ENCODE peak calls at places on chromosomes 5 and 9, in six cellular contexts. One of them, this sample, is unnamed. For H3K9me3, the result is how much of the 10 kb centered on the place peaks cover.

GRCh38 chr5:41193462-41194166 is 19.7 kb downstream of the C6 start:
- DNase-seq in fibroblast of lung: peak
- DNase-seq in Peyer's patch: peak
- DNase-seq in astrocyte: peak
- DNase-seq in hepatocyte: peak
- DNase-seq in HCT116: no peak
- DNase-seq in this sample: no peak

GRCh38 chr5:138935466-138935865 is 60.3 kb upstream of the LRRTM2 start:
- DNase-seq in fibroblast of lung: no peak
- DNase-seq in Peyer's patch: no peak
- DNase-seq in astrocyte: no peak
- DNase-seq in hepatocyte: no peak
- DNase-seq in HCT116: no peak
- DNase-seq in this sample: no peak

GRCh38 chr5:139864716-139865483 is 69.3 kb downstream of the PSD2 start:
- DNase-seq in fibroblast of lung: no peak
- DNase-seq in Peyer's patch: no peak
- DNase-seq in astrocyte: no peak
- DNase-seq in hepatocyte: no peak
- DNase-seq in HCT116: no peak
- DNase-seq in this sample: no peak

GRCh38 chr5:20572560-20572959 is 584.6 kb upstream of the CDH18 start:
- DNase-seq in fibroblast of lung: peak
- DNase-seq in Peyer's patch: no peak
- DNase-seq in astrocyte: peak
- DNase-seq in hepatocyte: peak
- DNase-seq in HCT116: no peak
- DNase-seq in this sample: no peak

GRCh38 chr5:40378431-40379175 is 301.1 kb upstream of the PTGER4 start:
- DNase-seq in fibroblast of lung: no peak
- DNase-seq in Peyer's patch: no peak
- DNase-seq in astrocyte: no peak
- DNase-seq in hepatocyte: no peak
- DNase-seq in HCT116: no peak
- DNase-seq in this sample: no peak

GRCh38 chr5:177490311-177490991 is 7.0 kb downstream of the PDLIM7 start:
- DNase-seq in fibroblast of lung: no peak
- DNase-seq in Peyer's patch: no peak
- DNase-seq in astrocyte: no peak
- DNase-seq in hepatocyte: no peak
- DNase-seq in HCT116: no peak
- DNase-seq in this sample: no peak

GRCh38 chr9:85377751-85378289 is 363.9 kb downstream of the AGTPBP1 start:
- DNase-seq in fibroblast of lung: no peak
- DNase-seq in Peyer's patch: no peak
- DNase-seq in astrocyte: peak
- DNase-seq in hepatocyte: no peak
- DNase-seq in HCT116: no peak
- DNase-seq in this sample: no peak

GRCh38 chr9:88651682-88652633 is 117.0 kb downstream of the NXNL2 start:
- DNase-seq in fibroblast of lung: peak
- DNase-seq in Peyer's patch: peak
- DNase-seq in astrocyte: peak
- DNase-seq in hepatocyte: peak
- DNase-seq in HCT116: no peak
- DNase-seq in this sample: peak

GRCh38 chr5:67998709-67999251 is 216.8 kb upstream of the PIK3R1 start:
- DNase-seq in fibroblast of lung: peak
- DNase-seq in Peyer's patch: peak
- DNase-seq in astrocyte: peak
- DNase-seq in hepatocyte: no peak
- DNase-seq in HCT116: peak
- DNase-seq in this sample: no peak

GRCh38 chr9:3969846-3970245 is 330.0 kb downstream of the GLIS3 start:
- DNase-seq in fibroblast of lung: no peak
- DNase-seq in Peyer's patch: no peak
- DNase-seq in astrocyte: no peak
- DNase-seq in hepatocyte: no peak
- DNase-seq in HCT116: no peak
- DNase-seq in this sample: no peak

GRCh38 chr5:112491257-112491656 is 72.2 kb upstream of the EPB41L4A start:
- DNase-seq in fibroblast of lung: no peak
- DNase-seq in Peyer's patch: no peak
- DNase-seq in astrocyte: no peak
- DNase-seq in hepatocyte: no peak
- DNase-seq in HCT116: peak
- DNase-seq in this sample: no peak

GRCh38 chr5:100464418-100464817 is 70.8 kb upstream of the FAM174A start:
- DNase-seq in fibroblast of lung: peak
- DNase-seq in Peyer's patch: no peak
- DNase-seq in astrocyte: peak
- DNase-seq in hepatocyte: peak
- DNase-seq in HCT116: no peak
- DNase-seq in this sample: peak

GRCh38 chr5:73692166-73692640 is 66.2 kb downstream of the ARHGEF28 start:
- DNase-seq in fibroblast of lung: peak
- DNase-seq in Peyer's patch: no peak
- DNase-seq in astrocyte: peak
- DNase-seq in hepatocyte: no peak
- DNase-seq in HCT116: no peak
- DNase-seq in this sample: peak

GRCh38 chr5:80686757-80687156 is 32.0 kb upstream of the DHFR start:
- DNase-seq in fibroblast of lung: peak
- DNase-seq in Peyer's patch: no peak
- DNase-seq in astrocyte: peak
- DNase-seq in hepatocyte: no peak
- DNase-seq in HCT116: peak
- DNase-seq in this sample: no peak

GRCh38 chr9:70576121-70576520 is 161.7 kb upstream of the KLF9 start:
- DNase-seq in fibroblast of lung: no peak
- DNase-seq in Peyer's patch: no peak
- DNase-seq in astrocyte: no peak
- DNase-seq in hepatocyte: no peak
- DNase-seq in HCT116: no peak
- DNase-seq in this sample: no peak

GRCh38 chr9:70577671-70578070 is 163.2 kb upstream of the KLF9 start:
- DNase-seq in fibroblast of lung: no peak
- DNase-seq in Peyer's patch: no peak
- DNase-seq in astrocyte: no peak
- DNase-seq in hepatocyte: no peak
- DNase-seq in HCT116: no peak
- DNase-seq in this sample: no peak

GRCh38 chr9:70573308-70573707 is 158.9 kb upstream of the KLF9 start:
- DNase-seq in fibroblast of lung: no peak
- DNase-seq in Peyer's patch: no peak
- DNase-seq in astrocyte: no peak
- DNase-seq in hepatocyte: no peak
- DNase-seq in HCT116: no peak
- DNase-seq in this sample: no peak

GRCh38 chr9:70571247-70571646 is 156.8 kb upstream of the KLF9 start:
- DNase-seq in fibroblast of lung: no peak
- DNase-seq in Peyer's patch: peak
- DNase-seq in astrocyte: no peak
- DNase-seq in hepatocyte: no peak
- DNase-seq in HCT116: no peak
- DNase-seq in this sample: no peak

DNA sequence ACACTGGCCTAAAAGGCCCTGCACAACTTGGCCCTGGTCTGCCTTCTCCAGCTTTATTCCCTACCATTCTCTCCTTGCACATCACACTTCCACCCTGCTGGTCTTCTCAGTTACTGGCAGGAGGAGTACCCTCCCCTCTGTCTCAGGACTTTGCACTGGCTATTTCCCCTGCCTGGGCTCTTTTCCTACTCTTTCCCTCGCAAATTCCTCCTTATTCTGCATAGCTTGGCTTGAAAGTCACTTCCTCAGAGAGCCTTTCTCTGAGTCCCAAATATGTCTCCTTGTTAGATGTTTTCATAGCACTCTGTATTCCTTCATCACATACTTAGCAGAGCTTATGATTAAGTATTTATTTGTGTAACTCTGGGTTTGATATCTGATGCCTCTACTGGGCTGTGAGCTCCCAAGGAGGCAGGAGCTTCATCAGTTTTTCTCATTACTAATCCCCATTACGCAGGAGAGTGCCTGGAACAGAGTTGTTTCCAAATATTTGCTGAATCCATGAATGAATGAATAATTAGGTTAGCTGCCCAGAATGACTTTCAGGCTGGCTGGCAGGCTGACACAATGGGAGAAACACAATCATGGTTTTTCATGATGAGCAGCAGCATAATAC is 159.9 kb upstream of the KLF9 start:
- DNase-seq in fibroblast of lung: peak
- DNase-seq in Peyer's patch: no peak
- DNase-seq in astrocyte: peak
- DNase-seq in hepatocyte: no peak
- DNase-seq in HCT116: no peak
- DNase-seq in this sample: no peak
- TF ChIP-seq CTCF in fibroblast of lung: no peak
- TF ChIP-seq CTCF in Peyer's patch: no peak
- TF ChIP-seq CTCF in astrocyte: no peak
- TF ChIP-seq CTCF in hepatocyte: no peak
- TF ChIP-seq CTCF in HCT116: no peak
- TF ChIP-seq CTCF in this sample: no peak

GRCh38 chr5:45691656-45692055 is 4.5 kb downstream of the HCN1 start:
- DNase-seq in fibroblast of lung: no peak
- DNase-seq in Peyer's patch: no peak
- DNase-seq in astrocyte: no peak
- DNase-seq in hepatocyte: no peak
- DNase-seq in HCT116: no peak
- DNase-seq in this sample: no peak
- H3K4me3 ChIP-seq in fibroblast of lung: no peak
- H3K4me3 ChIP-seq in Peyer's patch: no peak
- H3K4me3 ChIP-seq in astrocyte: no peak
- H3K4me3 ChIP-seq in hepatocyte: no peak
- H3K4me3 ChIP-seq in HCT116: no peak
- H3K4me3 ChIP-seq in this sample: no peak

GRCh38 chr5:3899093-3899492 is 303.5 kb downstream of the IRX1 start:
- DNase-seq in fibroblast of lung: no peak
- DNase-seq in Peyer's patch: no peak
- DNase-seq in astrocyte: no peak
- DNase-seq in hepatocyte: no peak
- DNase-seq in HCT116: no peak
- DNase-seq in this sample: no peak

GRCh38 chr5:3891118-3891517 is 295.5 kb downstream of the IRX1 start:
- DNase-seq in fibroblast of lung: no peak
- DNase-seq in Peyer's patch: no peak
- DNase-seq in astrocyte: no peak
- DNase-seq in hepatocyte: no peak
- DNase-seq in HCT116: no peak
- DNase-seq in this sample: no peak

GRCh38 chr5:3893527-3893926 is 297.9 kb downstream of the IRX1 start:
- DNase-seq in fibroblast of lung: no peak
- DNase-seq in Peyer's patch: no peak
- DNase-seq in astrocyte: no peak
- DNase-seq in hepatocyte: no peak
- DNase-seq in HCT116: no peak
- DNase-seq in this sample: no peak

GRCh38 chr5:3893975-3894374 is 298.3 kb downstream of the IRX1 start:
- DNase-seq in fibroblast of lung: no peak
- DNase-seq in Peyer's patch: no peak
- DNase-seq in astrocyte: no peak
- DNase-seq in hepatocyte: no peak
- DNase-seq in HCT116: no peak
- DNase-seq in this sample: no peak

GRCh38 chr5:3896098-3896497 is 300.5 kb downstream of the IRX1 start:
- DNase-seq in fibroblast of lung: no peak
- DNase-seq in Peyer's patch: no peak
- DNase-seq in astrocyte: no peak
- DNase-seq in hepatocyte: no peak
- DNase-seq in HCT116: no peak
- DNase-seq in this sample: no peak
- H3K9me3 ChIP-seq in fibroblast of lung: under half
- H3K9me3 ChIP-seq in Peyer's patch: under half
- H3K9me3 ChIP-seq in astrocyte: under half
- H3K9me3 ChIP-seq in hepatocyte: under half
- H3K9me3 ChIP-seq in HCT116: under half
- H3K9me3 ChIP-seq in this sample: under half

DNA sequence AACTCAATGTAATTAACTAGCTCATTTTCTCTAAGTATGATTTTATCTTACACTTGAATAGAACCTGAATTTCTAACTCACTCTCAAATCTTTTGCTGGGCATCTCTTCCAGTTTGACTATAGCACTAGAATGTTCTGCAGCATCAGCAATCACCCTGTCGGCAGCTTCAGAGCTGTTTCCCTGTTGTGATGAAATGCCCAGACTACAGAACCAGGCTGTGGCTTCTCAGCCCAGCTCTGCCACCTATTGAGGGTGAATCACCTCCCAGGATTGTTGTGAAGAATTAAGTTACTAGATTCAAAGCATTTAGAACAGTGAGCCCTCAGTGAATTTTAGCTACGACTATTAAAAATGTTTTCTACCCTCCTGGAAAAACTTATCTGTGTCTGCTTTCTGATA is 90.4 kb upstream of the ANKRD55 start:
- DNase-seq in fibroblast of lung: peak
- DNase-seq in Peyer's patch: no peak
- DNase-seq in astrocyte: peak
- DNase-seq in hepatocyte: peak
- DNase-seq in HCT116: no peak
- DNase-seq in this sample: peak
- TF ChIP-seq CTCF in fibroblast of lung: no peak
- TF ChIP-seq CTCF in Peyer's patch: no peak
- TF ChIP-seq CTCF in astrocyte: no peak
- TF ChIP-seq CTCF in hepatocyte: no peak
- TF ChIP-seq CTCF in HCT116: no peak
- TF ChIP-seq CTCF in this sample: no peak

GRCh38 chr5:22852807-22853670 is at the start of gene CDH12:
- DNase-seq in fibroblast of lung: peak
- DNase-seq in Peyer's patch: no peak
- DNase-seq in astrocyte: no peak
- DNase-seq in hepatocyte: peak
- DNase-seq in HCT116: no peak
- DNase-seq in this sample: no peak
- H3K4me3 ChIP-seq in fibroblast of lung: no peak
- H3K4me3 ChIP-seq in Peyer's patch: no peak
- H3K4me3 ChIP-seq in astrocyte: peak
- H3K4me3 ChIP-seq in hepatocyte: peak
- H3K4me3 ChIP-seq in HCT116: no peak
- H3K4me3 ChIP-seq in this sample: peak

GRCh38 chr5:152819891-152820290 is 414.8 kb upstream of the NMUR2 start:
- DNase-seq in fibroblast of lung: no peak
- DNase-seq in Peyer's patch: no peak
- DNase-seq in astrocyte: no peak
- DNase-seq in hepatocyte: no peak
- DNase-seq in HCT116: no peak
- DNase-seq in this sample: no peak
- H3K9me3 ChIP-seq in fibroblast of lung: under half
- H3K9me3 ChIP-seq in Peyer's patch: under half
- H3K9me3 ChIP-seq in astrocyte: under half
- H3K9me3 ChIP-seq in hepatocyte: under half
- H3K9me3 ChIP-seq in HCT116: under half
- H3K9me3 ChIP-seq in this sample: under half

GRCh38 chr5:32489791-32490581 is 45.4 kb upstream of the ZFR start:
- DNase-seq in fibroblast of lung: peak
- DNase-seq in Peyer's patch: peak
- DNase-seq in astrocyte: peak
- DNase-seq in hepatocyte: peak
- DNase-seq in HCT116: peak
- DNase-seq in this sample: peak
- TF ChIP-seq CTCF in fibroblast of lung: peak
- TF ChIP-seq CTCF in Peyer's patch: peak
- TF ChIP-seq CTCF in astrocyte: peak
- TF ChIP-seq CTCF in hepatocyte: peak
- TF ChIP-seq CTCF in HCT116: peak
- TF ChIP-seq CTCF in this sample: peak